ENCODE peak calls at places on chromosomes 1 and 21, in ten cellular contexts. C, R, S, A, V, J, X, Y, H and W are unnamed samples.
A peak's percentile ranks its signal among the peaks of the same experiment; 100 is the strongest.

GRCh38 chr1:68231627-68232303 is 558 bp downstream of the WLS start:
- DNase-seq in X (no peak), V (no peak), R (no peak), J (peak; percentile 40), A (no peak), Y (peak; percentile 87), C (peak; percentile 76), S (peak; percentile 89), H (no peak), W (peak; percentile 72)

GRCh38 chr1:184757406-184757805 is 2.7 kb upstream of the EDEM3 start:
- DNase-seq in V (no peak), H (no peak), R (no peak), A (no peak), Y (no peak), J (no peak), X (no peak), S (no peak), C (no peak), W (no peak)

GRCh38 chr1:218527737-218528136 is 182.6 kb downstream of the TGFB2 start:
- DNase-seq in H (no peak), J (no peak), S (no peak), A (peak; percentile 67), R (no peak), V (no peak), Y (no peak), C (no peak), X (no peak), W (no peak)

GRCh38 chr1:188735567-188735966 is 1742.1 kb downstream of the BRINP3 start:
- DNase-seq in R (no peak), C (no peak), X (no peak), H (no peak), V (no peak), A (no peak), S (no peak), Y (no peak), J (no peak), W (no peak)

GRCh38 chr21:18655927-18656326 is 252.3 kb upstream of the TMPRSS15 start:
- DNase-seq in Y (no peak), X (no peak), A (no peak), H (no peak), R (no peak), V (no peak), J (no peak), C (no peak), S (no peak), W (no peak)

GRCh38 chr1:241551759-241552638 is 19.8 kb downstream of the KMO start:
- DNase-seq in J (no peak), A (no peak), Y (no peak), C (no peak), X (no peak), S (no peak), R (no peak), V (peak; percentile 2), H (no peak), W (no peak)

GRCh38 chr1:30356839-30357238 is 366.5 kb downstream of the MATN1 start:
- DNase-seq in S (no peak), Y (no peak), J (no peak), C (peak; percentile 16), X (no peak), V (no peak), R (no peak), H (no peak), A (no peak), W (no peak)

GRCh38 chr1:222739929-222740328 is 2.9 kb downstream of the FAM177B start:
- DNase-seq in V (no peak), J (no peak), C (no peak), Y (no peak), S (no peak), H (no peak), R (no peak), A (no peak), X (no peak), W (no peak)

GRCh38 chr1:31397360-31398095 is 15.5 kb upstream of the SERINC2 start:
- DNase-seq in X (no peak), J (peak; percentile 70), H (peak; percentile 76), C (no peak), S (no peak), A (no peak), Y (no peak), V (no peak), R (no peak), W (peak; percentile 76)

GRCh38 chr1:113021430-113022085 is 51.4 kb upstream of the LRIG2 start:
- DNase-seq in A (no peak), Y (peak; percentile 62), V (no peak), J (no peak), X (no peak), C (no peak), H (peak; percentile 16), S (no peak), R (no peak), W (no peak)

GRCh38 chr1:30609336-30610280 is 113.8 kb downstream of the MATN1 start:
- DNase-seq in X (no peak), J (no peak), V (no peak), H (no peak), R (no peak), A (no peak), C (peak; percentile 14), Y (no peak), S (no peak), W (peak; percentile 35)

GRCh38 chr1:119715542-119715941 is 3.8 kb downstream of the PHGDH start:
- DNase-seq in V (no peak), X (no peak), Y (no peak), A (no peak), R (no peak), S (no peak), J (no peak), C (no peak), H (no peak), W (peak; percentile 77)

GRCh38 chr1:158646465-158646864 is 40.0 kb downstream of the SPTA1 start:
- DNase-seq in R (no peak), V (no peak), X (no peak), H (no peak), Y (no peak), C (no peak), S (no peak), A (no peak), J (no peak), W (no peak)

GRCh38 chr1:154474802-154475201 is 27.2 kb upstream of the TDRD10 start:
- DNase-seq in A (peak; percentile 80), S (peak; percentile 80), Y (peak; percentile 36), H (peak; percentile 60), R (peak; percentile 88), V (no peak), J (peak; percentile 91), C (no peak), X (no peak), W (no peak)

GRCh38 chr1:58290685-58291372 is 255.7 kb downstream of the OMA1 start:
- DNase-seq in A (no peak), R (peak; percentile 9), H (no peak), Y (peak; percentile 11), C (peak; percentile 74), V (no peak), J (peak; percentile 16), X (no peak), S (peak; percentile 47), W (peak; percentile 81)